ENCODE peak calls at places on chromosomes 11 and 22, in nine cellular contexts. H is stomach, A is H54, J is uterus, D is gastrocnemius medialis, U is prostate gland, X is A549, B is H1, L is endothelial cell of umbilical vein. R is an unnamed sample.

GRCh38 chr11:73269353-73270088 is 2.6 kb upstream of the P2RY6 start:
- DNase-seq in H (peak), A (no peak), J (no peak), D (no peak), U (no peak), X (no peak), B (no peak), L (no peak), R (no peak)

GRCh38 chr11:12263141-12263693 is 114.2 kb upstream of the PARVA start:
- DNase-seq in H (no peak), A (no peak), J (no peak), D (no peak), U (no peak), X (no peak), B (no peak), L (no peak), R (no peak)

GRCh38 chr11:129368889-129369672 is 6.6 kb upstream of the BARX2 start:
- DNase-seq in H (peak), A (no peak), J (no peak), D (no peak), U (no peak), X (no peak), B (no peak), L (no peak), R (no peak)

GRCh38 chr22:42918500-42918899 is 61.4 kb upstream of the ARFGAP3 start:
- DNase-seq in H (no peak), A (no peak), J (no peak), D (no peak), U (peak), X (no peak), B (no peak), L (no peak), R (peak)

GRCh38 chr22:50733521-50734342 is 4.3 kb upstream of the ACR start:
- DNase-seq in H (no peak), A (no peak), J (peak), D (no peak), U (no peak), X (no peak), B (no peak), L (no peak), R (peak)

GRCh38 chr22:39144101-39144815 is 8.2 kb downstream of the CBX7 start:
- DNase-seq in H (peak), A (peak), J (peak), D (no peak), U (no peak), X (no peak), B (no peak), L (no peak), R (peak)

GRCh38 chr11:76962583-76963416 is 71.4 kb upstream of the B3GNT6 start:
- DNase-seq in H (peak), A (no peak), J (no peak), D (no peak), U (no peak), X (no peak), B (no peak), L (no peak), R (no peak)

GRCh38 chr11:35077709-35078695 is 61.0 kb upstream of the CD44 start:
- DNase-seq in H (no peak), A (no peak), J (no peak), D (no peak), U (no peak), X (peak), B (no peak), L (peak), R (no peak)

GRCh38 chr22:44020981-44021380 is 3.1 kb upstream of the PARVB start:
- DNase-seq in H (no peak), A (no peak), J (no peak), D (no peak), U (no peak), X (no peak), B (no peak), L (peak), R (no peak)

GRCh38 chr22:37282385-37282677 is at the start of gene CYTH4:
- DNase-seq in H (peak), A (peak), J (no peak), D (no peak), U (no peak), X (no peak), B (no peak), L (peak), R (peak)

GRCh38 chr11:73393479-73394415 is 17.5 kb downstream of the RELT start:
- DNase-seq in H (peak), A (peak), J (peak), D (peak), U (peak), X (peak), B (peak), L (peak), R (peak)

GRCh38 chr11:128519353-128519752 is 68.0 kb downstream of the ETS1 start:
- DNase-seq in H (no peak), A (no peak), J (no peak), D (no peak), U (no peak), X (no peak), B (no peak), L (no peak), R (no peak)

GRCh38 chr22:43390166-43390565 is 21.6 kb upstream of the MPPED1 start:
- DNase-seq in H (no peak), A (no peak), J (no peak), D (no peak), U (no peak), X (no peak), B (no peak), L (no peak), R (no peak)

GRCh38 chr11:64298966-64299846 is 952 bp upstream of the CATSPERZ start:
- DNase-seq in H (peak), A (no peak), J (peak), D (peak), U (no peak), X (no peak), B (no peak), L (peak), R (peak)

GRCh38 chr22:47192651-47193437 is 430.4 kb downstream of the TBC1D22A start:
- DNase-seq in H (peak), A (peak), J (no peak), D (no peak), U (no peak), X (peak), B (no peak), L (no peak), R (peak)

GRCh38 chr11:58905716-58906547 is 33.4 kb upstream of the GLYATL1 start:
- DNase-seq in H (peak), A (no peak), J (peak), D (no peak), U (peak), X (peak), B (peak), L (peak), R (no peak)

GRCh38 chr11:80104196-80104595 is 663.4 kb upstream of the TENM4 start:
- DNase-seq in H (no peak), A (no peak), J (no peak), D (no peak), U (no peak), X (no peak), B (no peak), L (no peak), R (no peak)

GRCh38 chr11:79437981-79438630 is 2.7 kb downstream of the TENM4 start:
- DNase-seq in H (no peak), A (no peak), J (no peak), D (no peak), U (peak), X (no peak), B (no peak), L (no peak), R (peak)

GRCh38 chr11:87466228-87466627 is 428.5 kb downstream of the TMEM135 start:
- DNase-seq in H (no peak), A (no peak), J (peak), D (no peak), U (no peak), X (no peak), B (no peak), L (no peak), R (no peak)

GRCh38 chr11:95229199-95230053 is 1.6 kb downstream of the SESN3 start:
- DNase-seq in H (no peak), A (no peak), J (no peak), D (no peak), U (no peak), X (no peak), B (no peak), L (peak), R (peak)

GRCh38 chr11:128518493-128519207 is 68.7 kb downstream of the ETS1 start:
- DNase-seq in H (no peak), A (no peak), J (no peak), D (no peak), U (no peak), X (no peak), B (no peak), L (no peak), R (no peak)

GRCh38 chr11:24267015-24267414 is 229.8 kb upstream of the LUZP2 start:
- DNase-seq in H (no peak), A (no peak), J (no peak), D (no peak), U (no peak), X (no peak), B (no peak), L (no peak), R (no peak)

GRCh38 chr22:23085785-23086184 is 15.5 kb downstream of the GNAZ start:
- DNase-seq in H (no peak), A (no peak), J (no peak), D (no peak), U (no peak), X (no peak), B (no peak), L (no peak), R (no peak)

GRCh38 chr11:106271686-106272085 is 194.2 kb downstream of the AASDHPPT start:
- DNase-seq in H (no peak), A (no peak), J (no peak), D (no peak), U (no peak), X (no peak), B (no peak), L (no peak), R (no peak)

GRCh38 chr11:9567401-9567800 is 6.1 kb upstream of the WEE1 start:
- DNase-seq in H (no peak), A (no peak), J (no peak), D (no peak), U (no peak), X (no peak), B (no peak), L (no peak), R (no peak)

GRCh38 chr11:9570313-9570712 is 3.2 kb upstream of the WEE1 start:
- DNase-seq in H (no peak), A (no peak), J (no peak), D (no peak), U (no peak), X (no peak), B (no peak), L (no peak), R (no peak)

GRCh38 chr11:9569588-9570164 is 3.8 kb upstream of the WEE1 start:
- DNase-seq in H (no peak), A (no peak), J (no peak), D (no peak), U (no peak), X (no peak), B (no peak), L (no peak), R (no peak)

GRCh38 chr11:9568161-9568853 is 5.2 kb upstream of the WEE1 start:
- DNase-seq in H (no peak), A (no peak), J (no peak), D (no peak), U (no peak), X (no peak), B (no peak), L (no peak), R (no peak)

DNA sequence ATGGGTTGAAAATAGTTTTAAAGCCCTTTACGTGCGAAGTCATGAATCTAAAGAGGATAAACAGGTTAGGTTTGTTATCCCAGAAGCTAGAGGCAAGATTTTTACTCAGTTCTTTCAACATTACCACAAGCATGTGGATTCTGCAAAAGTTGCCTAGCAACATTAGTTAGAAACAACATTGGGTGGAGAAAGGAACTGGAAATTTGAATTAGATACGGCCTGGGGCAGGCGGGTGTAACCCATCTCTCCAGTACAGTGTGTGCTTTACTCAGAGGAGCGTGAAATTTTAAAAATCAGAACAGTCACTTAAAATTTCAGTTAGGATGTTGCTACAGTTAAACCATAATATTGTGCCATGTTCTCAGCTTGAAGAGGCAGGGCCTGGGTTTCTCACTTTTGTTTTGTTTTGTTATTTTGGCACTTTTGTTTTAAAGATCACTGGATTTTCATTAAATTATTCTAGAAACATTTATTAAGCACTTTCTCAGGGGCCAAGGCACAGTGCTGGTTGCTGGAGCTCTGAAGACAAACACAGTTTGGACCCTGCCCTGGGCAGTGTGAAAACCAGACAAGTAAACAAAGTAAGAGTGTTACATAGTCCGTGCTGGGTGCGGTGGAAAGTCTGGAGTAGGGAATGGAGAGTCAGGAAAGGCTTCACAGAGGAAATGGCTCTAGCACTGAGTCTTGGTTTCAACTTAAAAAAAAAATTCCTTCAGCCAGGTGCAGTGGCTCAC is 4.4 kb upstream of the WEE1 start:
- DNase-seq in H (peak), A (peak), J (peak), D (no peak), U (peak), X (peak), B (no peak), L (peak), R (no peak)
- TF ChIP-seq POLR2A in H (no peak), A (no peak), J (peak), D (peak), U (peak), X (no peak), B (peak), L (no peak), R (no peak)

GRCh38 chr11:65692367-65692766 is 19.7 kb upstream of the KAT5 start:
- DNase-seq in H (peak), A (no peak), J (no peak), D (no peak), U (peak), X (no peak), B (no peak), L (no peak), R (no peak)
- TF ChIP-seq POLR2A in H (no peak), A (no peak), J (no peak), D (no peak), U (no peak), X (no peak), B (no peak), L (no peak), R (no peak)

DNA sequence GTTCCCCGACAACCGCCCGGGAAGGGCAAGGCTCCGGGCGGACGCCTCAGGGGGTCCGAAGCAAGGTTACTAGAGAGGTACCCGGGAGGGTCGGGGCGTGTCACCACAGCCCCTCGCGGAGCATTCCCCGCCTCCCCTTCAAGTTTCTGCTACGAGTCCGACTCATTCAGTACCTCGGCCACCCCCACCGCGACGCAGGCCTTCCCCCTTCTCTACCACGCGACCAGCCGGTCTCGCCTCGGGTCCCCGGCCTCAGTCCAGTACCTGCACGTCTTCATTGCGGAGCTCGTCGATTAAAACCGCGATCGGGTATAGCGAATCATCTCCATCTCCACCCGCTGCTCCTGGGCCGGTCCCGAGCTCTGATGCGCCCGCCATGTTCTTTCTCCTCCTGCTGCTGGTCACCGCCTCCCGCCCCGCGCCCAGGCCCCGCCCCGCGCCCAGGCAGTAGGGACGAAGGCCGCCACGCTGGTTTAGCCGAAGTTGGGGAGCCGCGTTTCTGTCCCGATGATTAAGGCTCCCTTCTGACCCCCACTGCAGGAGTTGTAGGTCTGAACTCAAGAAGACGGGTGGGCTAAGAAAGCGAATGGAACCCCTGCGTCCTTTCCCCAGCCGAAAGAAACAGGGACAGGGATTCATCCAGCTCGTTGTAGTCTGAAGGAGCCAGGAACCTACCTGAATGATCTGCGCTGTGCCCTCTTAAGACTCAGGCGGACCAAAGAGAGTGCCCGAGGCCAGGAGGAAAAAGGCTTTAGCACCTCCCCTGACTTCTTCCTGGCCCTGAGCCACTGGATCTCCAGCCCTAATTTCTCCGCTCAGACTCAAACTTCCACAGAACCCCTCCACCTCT is at the start of gene PPP2R1B:
- DNase-seq in H (peak), A (peak), J (peak), D (peak), U (peak), X (peak), B (peak), L (peak), R (peak)
- TF ChIP-seq POLR2A in H (no peak), A (peak), J (peak), D (peak), U (peak), X (peak), B (peak), L (peak), R (no peak)

DNA sequence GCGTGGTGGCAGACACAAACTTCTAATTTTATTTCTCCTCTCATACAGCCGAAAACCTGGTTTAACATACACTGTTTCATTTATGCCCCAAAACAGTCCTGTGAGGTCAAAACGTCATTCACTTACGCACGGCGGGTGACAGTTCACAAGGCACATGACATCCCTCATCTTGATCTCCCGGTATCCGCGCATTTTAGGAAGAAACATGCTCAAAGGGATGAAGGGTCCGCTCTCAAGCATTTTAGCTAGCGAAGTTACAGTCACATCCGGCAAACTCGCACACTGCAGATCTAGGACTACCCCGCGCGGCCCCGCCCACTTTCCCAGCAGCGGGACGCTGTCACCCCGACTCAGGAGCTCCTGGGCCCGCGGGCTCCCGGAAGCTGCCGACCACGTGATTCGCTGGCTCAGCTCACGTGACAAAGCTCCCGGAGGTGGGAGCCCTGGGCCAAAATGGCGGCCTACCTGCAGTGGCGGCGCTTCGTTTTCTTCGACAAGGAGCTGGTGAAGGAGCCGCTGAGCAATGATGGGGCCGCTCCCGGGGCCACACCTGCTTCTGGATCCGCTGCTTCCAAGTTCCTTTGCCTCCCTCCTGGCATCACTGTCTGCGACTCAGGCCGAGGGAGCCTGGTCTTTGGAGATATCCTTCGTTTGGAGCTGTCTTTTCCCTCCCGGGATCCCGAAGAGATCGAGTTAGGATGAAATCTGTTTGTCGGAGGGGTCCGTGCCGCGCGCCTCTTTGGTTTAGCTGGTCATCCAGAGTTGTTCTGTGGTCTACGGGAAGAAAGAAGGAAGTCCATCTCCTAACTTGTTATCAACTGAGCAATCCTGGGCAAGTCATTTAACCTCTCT is at the start of gene VPS11:
- DNase-seq in H (peak), A (peak), J (peak), D (peak), U (peak), X (peak), B (peak), L (peak), R (peak)
- TF ChIP-seq POLR2A in H (no peak), A (peak), J (peak), D (peak), U (peak), X (peak), B (peak), L (peak), R (no peak)

GRCh38 chr11:65314501-65315203 is at the start of gene CDC42EP2:
- DNase-seq in H (peak), A (peak), J (peak), D (peak), U (peak), X (peak), B (no peak), L (peak), R (peak)
- TF ChIP-seq POLR2A in H (no peak), A (peak), J (peak), D (peak), U (peak), X (peak), B (peak), L (peak), R (no peak)

GRCh38 chr22:29574762-29575450 is 6.0 kb downstream of the NIPSNAP1 start:
- DNase-seq in H (no peak), A (no peak), J (no peak), D (no peak), U (no peak), X (no peak), B (no peak), L (no peak), R (no peak)

GRCh38 chr22:29584975-29585374 is 4.1 kb upstream of the NIPSNAP1 start:
- DNase-seq in H (no peak), A (no peak), J (no peak), D (no peak), U (no peak), X (no peak), B (no peak), L (no peak), R (no peak)

GRCh38 chr22:29581799-29582198 is 886 bp upstream of the NIPSNAP1 start:
- DNase-seq in H (peak), A (no peak), J (no peak), D (no peak), U (no peak), X (no peak), B (no peak), L (no peak), R (no peak)

GRCh38 chr22:29578462-29578861 is 2.5 kb downstream of the NIPSNAP1 start:
- DNase-seq in H (no peak), A (no peak), J (no peak), D (no peak), U (no peak), X (no peak), B (no peak), L (no peak), R (no peak)

DNA sequence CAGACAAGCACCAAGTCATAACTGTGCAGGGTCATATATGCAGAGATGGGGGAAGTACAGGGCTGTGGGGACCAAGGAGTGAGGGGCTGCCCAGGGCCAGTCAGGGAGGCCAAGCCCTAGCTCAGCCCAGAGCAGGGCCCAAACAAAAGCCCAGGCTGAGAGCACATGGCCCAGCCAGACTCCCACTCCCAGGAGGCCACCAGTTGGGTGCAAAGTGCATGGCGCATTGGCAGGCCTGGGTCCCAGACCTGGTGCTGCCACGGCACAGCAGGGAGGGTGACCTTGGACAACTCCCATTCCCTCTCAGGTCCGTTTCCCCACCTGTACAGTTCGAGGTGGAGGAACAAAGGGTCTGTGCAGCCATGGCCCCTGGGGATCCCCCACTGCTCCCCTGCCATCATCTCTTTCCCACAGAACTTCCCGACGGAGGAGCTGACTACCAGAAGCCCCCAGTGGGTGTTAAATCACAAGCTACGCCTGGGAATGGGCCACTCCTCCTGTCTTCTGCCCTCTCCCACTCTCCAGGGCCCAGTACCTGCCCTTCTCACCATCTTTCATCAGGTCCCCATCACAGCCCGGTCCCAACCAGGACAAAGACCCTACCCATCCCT is 608 bp downstream of the NIPSNAP1 start:
- DNase-seq in H (no peak), A (no peak), J (no peak), D (no peak), U (no peak), X (no peak), B (no peak), L (no peak), R (peak)
- TF ChIP-seq POLR2A in H (no peak), A (no peak), J (no peak), D (no peak), U (no peak), X (no peak), B (peak), L (no peak), R (no peak)